ENCODE peak calls at places on chromosomes 7 and 10, in seven cellular contexts. W is tibial nerve, J is AG10803, E is fibroblast of lung, C is cardiac muscle cell, A is choroid plexus epithelial cell, Q is kidney. R is an unnamed sample.

GRCh38 chr7:37784015-37784414 is 64.4 kb upstream of the NME8 start:
- DNase-seq in J (no peak), A (no peak), Q (no peak), C (no peak), E (no peak), W (no peak), R (no peak)

GRCh38 chr10:119131512-119132240 is 27.8 kb downstream of the DENND10 start:
- DNase-seq in W (no peak), A (peak), Q (no peak), C (no peak), J (peak), E (peak), R (peak)

GRCh38 chr7:81339946-81340345 is 421.1 kb upstream of the SEMA3C start:
- DNase-seq in Q (no peak), C (no peak), E (no peak), J (peak), A (peak), W (no peak), R (no peak)

GRCh38 chr10:113222207-113222606 is 272.2 kb downstream of the TCF7L2 start:
- DNase-seq in E (no peak), W (no peak), C (no peak), A (no peak), Q (no peak), J (peak), R (no peak)

GRCh38 chr7:6203381-6203780 is 69.0 kb downstream of the CYTH3 start:
- DNase-seq in J (no peak), A (no peak), Q (no peak), C (no peak), E (no peak), W (no peak), R (no peak)

GRCh38 chr7:47581821-47582747 is at the start of gene TNS3:
- DNase-seq in J (no peak), C (peak), E (peak), Q (peak), W (no peak), A (peak), R (no peak)

GRCh38 chr10:116274141-116274861 is 1.3 kb upstream of the GFRA1 start:
- DNase-seq in C (peak), J (peak), W (no peak), E (peak), A (no peak), Q (peak), R (peak)

GRCh38 chr10:93749218-93749799 is 8.4 kb upstream of the LGI1 start:
- DNase-seq in C (no peak), J (no peak), E (no peak), Q (no peak), W (peak), A (peak), R (peak)

GRCh38 chr7:149874644-149875028 is 867 bp downstream of the ATP6V0E2 start:
- DNase-seq in A (no peak), E (no peak), C (no peak), J (no peak), W (no peak), Q (no peak), R (no peak)

GRCh38 chr10:124565565-124566221 is 104.1 kb downstream of the LHPP start:
- DNase-seq in A (peak), C (peak), Q (peak), W (no peak), J (no peak), E (peak), R (no peak)

GRCh38 chr10:93475227-93475626 is 6.9 kb downstream of the MYOF start:
- DNase-seq in C (no peak), W (no peak), E (no peak), Q (no peak), A (no peak), J (no peak), R (no peak)

DNA sequence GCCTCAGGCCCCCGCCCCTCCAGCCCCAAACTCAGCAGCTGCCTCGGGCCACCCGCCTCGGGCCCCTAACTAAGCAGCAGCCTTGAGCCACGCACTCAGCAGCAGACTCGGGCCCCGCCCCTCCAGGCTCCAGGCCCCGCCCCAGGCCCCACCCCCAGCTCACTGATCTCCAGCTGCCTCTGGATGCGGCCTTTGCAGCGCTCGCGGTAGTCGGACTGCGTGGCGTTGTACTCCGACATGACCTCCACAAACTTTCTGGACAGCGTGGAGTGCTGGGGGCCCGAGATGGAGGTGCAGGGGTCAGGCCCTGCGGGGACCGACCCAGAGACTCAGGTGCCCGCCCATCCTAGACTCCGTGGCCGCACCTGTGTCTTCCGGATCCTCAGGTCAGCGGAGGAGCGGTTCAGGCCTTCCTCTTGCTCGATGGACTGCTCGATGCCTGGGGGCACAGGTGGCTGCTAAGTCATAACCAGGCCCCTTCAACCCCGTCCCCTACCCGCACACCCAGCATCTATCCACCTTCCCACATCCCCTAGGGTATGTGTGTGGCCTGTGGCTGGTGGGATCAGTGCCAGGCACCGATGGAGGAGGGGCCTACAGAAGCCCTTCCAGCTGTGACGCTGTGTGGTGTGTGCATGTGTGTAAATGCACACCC is 15.4 kb downstream of the STX1A start:
- DNase-seq in C (peak), A (peak), Q (no peak), E (peak), J (no peak), W (no peak), R (peak)
- TF ChIP-seq CTCF in C (no peak), A (no peak), Q (no peak), E (no peak), J (no peak), W (no peak), R (no peak)

GRCh38 chr7:92177362-92177761 is 1.6 kb downstream of the LRRD1 start:
- DNase-seq in Q (no peak), E (peak), W (no peak), C (no peak), J (peak), A (peak), R (peak)
- H3K4me3 ChIP-seq in Q (no peak), E (no peak), W (no peak), C (no peak), J (no peak), A (no peak), R (no peak)

GRCh38 chr10:15433850-15434537 is 62.9 kb upstream of the FAM171A1 start:
- DNase-seq in E (peak), Q (no peak), A (peak), J (peak), W (peak), C (peak), R (peak)
- TF ChIP-seq CTCF in E (peak), Q (peak), A (peak), J (peak), W (peak), C (peak), R (peak)

GRCh38 chr10:115004236-115004862 is 66.4 kb downstream of the TRUB1 start:
- DNase-seq in E (no peak), A (no peak), J (no peak), C (no peak), Q (no peak), W (no peak), R (no peak)

GRCh38 chr10:114996542-114996941 is 58.5 kb downstream of the TRUB1 start:
- DNase-seq in E (peak), A (peak), C (no peak), Q (no peak), J (peak), W (no peak), R (peak)

GRCh38 chr10:115005771-115006170 is 67.8 kb downstream of the TRUB1 start:
- DNase-seq in Q (no peak), C (no peak), W (no peak), A (no peak), E (no peak), J (no peak), R (no peak)

GRCh38 chr10:114998993-114999392 is 61.0 kb downstream of the TRUB1 start:
- DNase-seq in J (no peak), W (no peak), A (no peak), E (no peak), Q (no peak), C (no peak), R (no peak)

DNA sequence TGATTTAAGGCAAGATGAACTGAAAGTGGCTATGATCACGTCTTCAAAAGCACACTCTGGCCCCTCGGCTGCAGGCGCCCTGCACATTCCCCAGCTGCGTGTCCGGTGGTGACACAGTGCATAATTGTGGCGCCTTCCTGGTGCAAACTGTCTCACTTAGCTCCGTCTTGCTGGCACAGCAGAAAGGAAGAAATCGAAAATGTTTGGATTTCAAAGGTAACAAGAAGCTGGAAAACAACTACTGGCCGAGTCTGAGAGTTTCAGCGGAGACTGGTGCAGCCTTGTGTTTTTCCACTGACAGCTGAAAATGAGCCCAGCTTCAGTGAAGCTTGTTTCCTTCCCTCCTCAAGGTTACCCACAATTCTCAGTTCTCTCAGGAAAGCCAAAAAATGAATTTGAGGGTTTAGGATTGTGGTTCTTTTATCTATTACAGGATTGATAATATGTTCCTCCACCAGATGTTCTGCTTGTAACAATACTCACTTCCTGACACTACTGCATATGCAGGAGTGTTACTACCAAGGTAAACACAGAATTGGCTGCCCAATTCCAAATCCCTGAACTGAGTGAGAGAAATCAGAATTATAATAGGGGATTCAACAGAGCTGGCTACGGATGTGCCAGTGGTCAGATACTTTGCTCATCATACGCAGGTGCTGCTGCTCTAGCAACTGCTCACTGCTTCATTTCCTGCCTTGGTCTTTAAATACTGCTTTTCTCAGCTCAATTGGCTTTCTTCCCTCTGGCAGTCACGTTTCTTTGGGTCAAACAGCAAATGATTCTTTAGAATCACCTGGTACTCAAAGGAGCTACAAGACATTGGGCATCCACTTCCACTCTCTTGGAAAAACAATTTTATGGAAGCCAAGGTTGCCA is 63.7 kb downstream of the TRUB1 start:
- DNase-seq in C (no peak), J (peak), A (peak), Q (peak), E (peak), W (no peak), R (peak)
- H3K4me3 ChIP-seq in C (no peak), J (peak), A (peak), Q (peak), E (no peak), W (no peak), R (no peak)

DNA sequence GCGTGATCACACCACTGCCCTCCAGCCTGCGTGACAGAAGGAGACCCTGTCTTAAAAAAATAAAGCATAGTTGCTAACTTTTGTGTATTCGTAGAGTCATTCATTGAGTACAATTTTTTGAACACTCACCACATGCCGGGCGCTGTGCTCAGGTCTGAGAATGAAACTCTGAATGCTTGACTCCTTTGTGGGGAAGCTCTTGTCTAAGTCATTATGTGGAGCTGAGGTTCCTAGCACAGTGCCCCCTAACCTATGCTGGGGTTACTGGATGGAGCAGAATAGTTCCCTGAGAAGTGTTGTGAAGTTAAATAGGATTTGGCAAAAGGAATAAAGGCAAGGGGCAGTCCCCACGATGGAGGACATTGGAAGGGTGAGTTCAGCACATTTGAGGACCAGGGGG is 123.3 kb downstream of the CELF2 start:
- DNase-seq in Q (no peak), C (no peak), J (no peak), W (no peak), A (no peak), E (no peak), R (no peak)
- TF ChIP-seq CTCF in Q (no peak), C (no peak), J (no peak), W (no peak), A (no peak), E (no peak), R (no peak)

DNA sequence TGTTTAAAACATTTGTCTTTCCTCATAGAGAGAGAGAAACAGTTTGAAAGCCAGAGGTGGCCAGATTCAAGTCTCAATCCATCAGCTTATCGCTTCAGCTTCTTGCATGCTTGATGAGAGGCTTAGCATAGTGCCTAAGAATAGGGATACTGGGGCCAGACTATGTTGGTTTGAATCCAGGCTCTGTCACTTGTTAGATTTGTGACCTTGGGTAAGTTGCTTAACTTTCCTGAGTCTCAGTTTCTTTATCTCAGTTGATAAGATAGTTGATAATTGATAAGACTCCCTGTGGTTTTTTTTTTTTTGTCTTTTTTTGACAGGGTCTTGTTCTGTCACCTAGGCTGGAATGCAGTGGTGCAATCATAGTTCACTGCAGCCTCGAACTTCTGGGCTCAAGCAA is 12.1 kb upstream of the CDK6 start:
- DNase-seq in C (no peak), J (no peak), E (no peak), Q (no peak), W (no peak), A (no peak), R (no peak)
- H3K4me3 ChIP-seq in C (no peak), J (no peak), E (no peak), Q (no peak), W (no peak), A (no peak), R (no peak)